ENCODE peak calls at places on chromosomes 5 and 9, in nine cellular contexts. Y is testis, I is transverse colon, D is H54, Q is HCT116, R is upper lobe of left lung, M is tibial nerve, H is GM12892, A is vagina. B is an unnamed sample.

GRCh38 chr5:17157916-17158529 is 59.4 kb upstream of the BASP1 start:
- DNase-seq in I (peak; percentile 41), A (no peak), D (no peak), R (peak; percentile 23), Q (no peak), M (no peak), H (no peak), Y (no peak), B (no peak)

GRCh38 chr5:177967221-177967887 is 28.7 kb downstream of the PROP1 start:
- DNase-seq in Y (no peak), I (no peak), Q (no peak), A (no peak), H (no peak), R (no peak), M (no peak), D (no peak), B (no peak)

GRCh38 chr5:104859437-104859836 is 1296.8 kb upstream of the NUDT12 start:
- DNase-seq in H (no peak), I (no peak), R (no peak), D (no peak), Y (no peak), Q (no peak), M (no peak), A (no peak), B (no peak)

GRCh38 chr5:134451618-134452505 is 40.2 kb upstream of the CDKN2AIPNL start:
- DNase-seq in R (no peak), M (peak; percentile 62), D (peak; percentile 77), I (peak; percentile 55), A (no peak), Y (peak; percentile 83), Q (no peak), H (no peak), B (peak; percentile 19)

GRCh38 chr5:5069851-5070250 is 70.3 kb upstream of the ADAMTS16 start:
- DNase-seq in I (no peak), Q (no peak), A (no peak), R (no peak), Y (no peak), D (no peak), H (no peak), M (no peak), B (no peak)

GRCh38 chr9:65403721-65404120 is 118.7 kb upstream of the FOXD4L5 start:
- DNase-seq in Y (no peak), R (no peak), M (no peak), Q (no peak), H (no peak), A (no peak), I (no peak), D (no peak), B (peak; percentile 67)

GRCh38 chr9:125996671-125997509 is 249.7 kb downstream of the PBX3 start:
- DNase-seq in A (no peak), R (no peak), D (no peak), M (no peak), H (no peak), I (no peak), Q (no peak), Y (no peak), B (no peak)

GRCh38 chr5:71922584-71923106 is 184.6 kb upstream of the MAP1B start:
- DNase-seq in H (no peak), I (no peak), D (peak; percentile 13), Q (peak; percentile 85), Y (no peak), R (no peak), M (no peak), A (no peak), B (no peak)

GRCh38 chr5:36944607-36945225 is 68.1 kb downstream of the NIPBL start:
- DNase-seq in Y (no peak), Q (peak; percentile 51), D (no peak), R (no peak), I (no peak), A (no peak), M (no peak), H (no peak), B (no peak)

DNA sequence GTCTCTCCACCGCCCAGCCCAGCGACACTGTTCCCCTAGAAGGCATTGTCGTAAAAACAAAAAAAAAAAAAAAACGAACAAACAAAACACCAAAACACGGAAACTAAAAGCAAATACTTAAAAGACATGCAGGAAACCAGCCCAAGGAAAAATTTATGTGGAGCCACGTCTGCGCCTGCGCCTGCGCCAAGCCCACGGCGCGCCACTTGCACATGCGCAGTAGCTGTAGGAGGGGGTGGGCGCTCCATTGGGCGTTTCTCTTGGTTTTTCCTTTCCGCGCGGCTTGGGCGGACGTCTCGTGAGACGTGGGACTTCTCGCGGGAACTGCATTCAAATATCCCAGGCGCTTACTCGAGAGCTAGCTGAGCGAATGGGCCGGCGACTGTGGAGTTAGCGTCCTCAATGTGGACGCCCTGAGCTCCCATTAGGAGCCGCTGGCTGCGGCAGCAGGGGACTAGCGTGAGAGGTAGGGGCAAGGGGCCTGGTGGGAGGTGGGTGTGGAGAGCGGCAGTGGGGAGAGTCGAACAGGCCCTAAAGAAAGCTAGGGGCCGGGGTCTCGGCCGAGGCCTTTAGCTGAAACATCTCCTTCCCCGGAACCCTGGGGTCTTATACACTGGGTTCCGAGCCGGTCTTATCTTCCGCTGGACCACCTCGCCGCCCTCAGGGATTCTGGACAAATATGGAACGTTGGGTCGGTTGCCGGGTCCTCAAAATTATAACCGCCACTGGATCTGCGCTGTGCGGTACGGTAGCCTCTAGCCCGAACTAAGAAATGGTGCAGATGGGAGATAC is at the start of gene SPDL1:
- DNase-seq in H (peak; percentile 59), Q (peak; percentile 93), R (peak; percentile 96), D (peak; percentile 50), M (peak; percentile 94), Y (peak; percentile 98), A (peak; percentile 97), I (peak; percentile 97), B (peak; percentile 97)
- TF ChIP-seq POLR2A in H (peak; percentile 92), Q (peak; percentile 92), R (peak; percentile 68), D (peak; percentile 92), M (no peak), Y (peak; percentile 72), A (no peak), I (peak; percentile 48), B (peak; percentile 62)

GRCh38 chr5:150542933-150543445 is 35.1 kb downstream of the NDST1 start:
- DNase-seq in Y (no peak), H (no peak), R (peak; percentile 51), Q (no peak), D (no peak), I (peak; percentile 86), M (no peak), A (no peak), B (peak; percentile 83)
- TF ChIP-seq POLR2A in Y (no peak), H (no peak), R (no peak), Q (no peak), D (no peak), I (peak; percentile 46), M (no peak), A (no peak), B (no peak)

GRCh38 chr9:124348831-124349230 is 66.4 kb downstream of the PSMB7 start:
- DNase-seq in H (no peak), M (no peak), R (no peak), D (no peak), A (no peak), Q (no peak), I (no peak), Y (no peak), B (peak; percentile 72)
- TF ChIP-seq POLR2A in H (no peak), M (no peak), R (no peak), D (no peak), A (no peak), Q (no peak), I (no peak), Y (no peak), B (no peak)

GRCh38 chr5:79811081-79811480 is 121.4 kb downstream of the CMYA5 start:
- DNase-seq in M (no peak), R (no peak), D (no peak), A (no peak), Y (no peak), H (no peak), I (no peak), Q (no peak), B (no peak)
- TF ChIP-seq POLR2A in M (no peak), R (no peak), D (no peak), A (no peak), Y (no peak), H (no peak), I (no peak), Q (no peak), B (no peak)

GRCh38 chr5:140639093-140639821 is at the start of gene TMCO6:
- DNase-seq in Q (peak; percentile 73), I (peak; percentile 99), R (peak; percentile 99), A (no peak), Y (peak; percentile 99), M (peak; percentile 97), H (peak; percentile 97), D (peak; percentile 65), B (peak; percentile 100)
- TF ChIP-seq POLR2A in Q (peak; percentile 68), I (peak; percentile 75), R (peak; percentile 79), A (no peak), Y (no peak), M (no peak), H (peak; percentile 74), D (peak; percentile 75), B (peak; percentile 52)

GRCh38 chr9:135504262-135505229 is 4.1 kb downstream of the MRPS2 start:
- DNase-seq in Q (peak; percentile 31), I (peak; percentile 52), M (peak; percentile 54), D (peak; percentile 87), R (peak; percentile 48), H (peak; percentile 58), Y (peak; percentile 83), A (no peak), B (peak; percentile 82)
- TF ChIP-seq POLR2A in Q (no peak), I (no peak), M (no peak), D (no peak), R (no peak), H (peak; percentile 54), Y (no peak), A (no peak), B (no peak)